ENCODE peak calls at places on chromosomes 4 and X, in eight cellular contexts. P is tibial artery, U is mesendoderm, M is lung, V is endothelial cell of umbilical vein, C is OCI-LY7, E is neural progenitor cell, K is psoas muscle. X is an unnamed sample.

GRCh38 chr4:1952719-1953118 is 56.1 kb downstream of the NELFA start:
- DNase-seq in P (no peak), U (no peak), M (no peak), V (no peak), C (no peak), E (no peak), K (no peak), X (no peak)

GRCh38 chr4:149264093-149264733 is 551.4 kb downstream of the IQCM start:
- DNase-seq in P (no peak), U (peak), M (peak), V (peak), C (peak), E (peak), K (no peak), X (no peak)

GRCh38 chrX:56233100-56233499 is 944 bp downstream of the KLF8 start:
- DNase-seq in P (no peak), U (peak), M (no peak), V (no peak), C (no peak), E (peak), K (no peak), X (no peak)

GRCh38 chr4:172975651-172976229 is 192.9 kb upstream of the GALNT7 start:
- DNase-seq in P (no peak), U (no peak), M (no peak), V (no peak), C (no peak), E (peak), K (no peak), X (peak)

GRCh38 chr4:73607375-73608026 is 12.7 kb downstream of the RASSF6 start:
- DNase-seq in P (no peak), U (no peak), M (no peak), V (no peak), C (peak), E (no peak), K (no peak), X (no peak)

GRCh38 chr4:41580007-41580406 is 42.0 kb downstream of the LIMCH1 start:
- DNase-seq in P (no peak), U (no peak), M (no peak), V (no peak), C (no peak), E (no peak), K (no peak), X (no peak)

GRCh38 chrX:131951166-131951565 is 71.9 kb upstream of the STK26 start:
- DNase-seq in P (no peak), U (no peak), M (no peak), V (no peak), C (no peak), E (no peak), K (no peak), X (no peak)

GRCh38 chr4:166816901-166817300 is 417.4 kb downstream of the SPOCK3 start:
- DNase-seq in P (no peak), U (no peak), M (no peak), V (no peak), C (no peak), E (no peak), K (no peak), X (no peak)

GRCh38 chr4:16187455-16187854 is 38.8 kb downstream of the TAPT1 start:
- DNase-seq in P (no peak), U (no peak), M (no peak), V (no peak), C (no peak), E (no peak), K (no peak), X (no peak)

GRCh38 chr4:123892997-123893745 is 496.6 kb downstream of the SPRY1 start:
- DNase-seq in P (no peak), U (peak), M (no peak), V (peak), C (no peak), E (no peak), K (no peak), X (no peak)

GRCh38 chr4:127579821-127580220 is 52.9 kb upstream of the INTU start:
- DNase-seq in P (no peak), U (no peak), M (no peak), V (no peak), C (no peak), E (no peak), K (no peak), X (no peak)

GRCh38 chrX:50483283-50483682 is 12.7 kb upstream of the DGKK start:
- DNase-seq in P (no peak), U (no peak), M (no peak), V (no peak), C (no peak), E (no peak), K (no peak), X (no peak)

GRCh38 chr4:187604984-187605383 is 390.6 kb upstream of the ZFP42 start:
- DNase-seq in P (no peak), U (no peak), M (no peak), V (no peak), C (no peak), E (no peak), K (no peak), X (no peak)

GRCh38 chr4:173040200-173040599 is 128.4 kb upstream of the GALNT7 start:
- DNase-seq in P (no peak), U (peak), M (no peak), V (peak), C (no peak), E (peak), K (no peak), X (no peak)

GRCh38 chrX:12895856-12896255 is 10.6 kb upstream of the TLR8 start:
- DNase-seq in P (no peak), U (no peak), M (no peak), V (peak), C (no peak), E (no peak), K (no peak), X (no peak)

GRCh38 chr4:47386146-47386545 is 77.4 kb downstream of the COMMD8 start:
- DNase-seq in P (no peak), U (no peak), M (no peak), V (no peak), C (no peak), E (no peak), K (no peak), X (no peak)

GRCh38 chr4:147049940-147050852 is 104.5 kb upstream of the TTC29 start:
- DNase-seq in P (no peak), U (no peak), M (peak), V (no peak), C (no peak), E (no peak), K (no peak), X (no peak)

GRCh38 chr4:10461091-10461849 is 4.0 kb upstream of the ZNF518B start:
- DNase-seq in P (peak), U (peak), M (peak), V (peak), C (peak), E (peak), K (peak), X (no peak)

GRCh38 chr4:2419814-2420213 is 1.1 kb downstream of the CFAP99 start:
- DNase-seq in P (no peak), U (no peak), M (no peak), V (no peak), C (no peak), E (no peak), K (no peak), X (no peak)

GRCh38 chrX:132692066-132692465 is 203.2 kb upstream of the MBNL3 start:
- DNase-seq in P (no peak), U (no peak), M (no peak), V (no peak), C (no peak), E (no peak), K (no peak), X (no peak)

GRCh38 chr4:3729885-3730226 is 36.3 kb upstream of the ADRA2C start:
- DNase-seq in P (no peak), U (peak), M (no peak), V (no peak), C (no peak), E (no peak), K (no peak), X (no peak)

GRCh38 chrX:34654939-34655338 is 2.1 kb downstream of the TMEM47 start:
- DNase-seq in P (no peak), U (peak), M (no peak), V (peak), C (no peak), E (peak), K (no peak), X (no peak)

GRCh38 chr4:138308421-138308820 is 66.3 kb upstream of the SLC7A11 start:
- DNase-seq in P (no peak), U (no peak), M (no peak), V (peak), C (no peak), E (no peak), K (no peak), X (no peak)

GRCh38 chr4:1504786-1505500 is 98.7 kb upstream of the NKX1-1 start:
- DNase-seq in P (peak), U (peak), M (no peak), V (no peak), C (no peak), E (no peak), K (no peak), X (no peak)

GRCh38 chrX:42107495-42108139 is 184.3 kb upstream of the CASK start:
- DNase-seq in P (no peak), U (no peak), M (no peak), V (no peak), C (no peak), E (no peak), K (no peak), X (no peak)

GRCh38 chr4:69075061-69075792 is 21.0 kb upstream of the UGT2B7 start:
- DNase-seq in P (no peak), U (no peak), M (no peak), V (no peak), C (no peak), E (no peak), K (no peak), X (no peak)

GRCh38 chrX:136272325-136272724 is 21.1 kb upstream of the MAP7D3 start:
- DNase-seq in P (no peak), U (no peak), M (no peak), V (no peak), C (no peak), E (no peak), K (no peak), X (no peak)

GRCh38 chr4:81093720-81094401 is 63.4 kb downstream of the BMP3 start:
- DNase-seq in P (no peak), U (no peak), M (no peak), V (no peak), C (no peak), E (no peak), K (no peak), X (no peak)

GRCh38 chr4:187174749-187175148 is 451.1 kb upstream of the FAT1 start:
- DNase-seq in P (no peak), U (no peak), M (no peak), V (no peak), C (no peak), E (no peak), K (no peak), X (no peak)

GRCh38 chr4:146059865-146060264 is 115.7 kb upstream of the LSM6 start:
- DNase-seq in P (no peak), U (no peak), M (no peak), V (no peak), C (peak), E (no peak), K (no peak), X (no peak)

GRCh38 chr4:125317526-125317880 is 2.7 kb downstream of the FAT4 start:
- DNase-seq in P (no peak), U (peak), M (no peak), V (no peak), C (no peak), E (peak), K (peak), X (no peak)

GRCh38 chrX:21723097-21723496 is 34.8 kb downstream of the SMPX start:
- DNase-seq in P (no peak), U (peak), M (no peak), V (no peak), C (no peak), E (peak), K (no peak), X (no peak)

GRCh38 chr4:148542922-148543623 is 100.9 kb upstream of the NR3C2 start:
- DNase-seq in P (no peak), U (no peak), M (no peak), V (peak), C (no peak), E (no peak), K (no peak), X (no peak)

GRCh38 chrX:153491351-153492152 is 3.2 kb upstream of the BGN start:
- DNase-seq in P (no peak), U (no peak), M (no peak), V (no peak), C (no peak), E (no peak), K (no peak), X (no peak)

GRCh38 chr4:35934370-35934981 is 309.8 kb downstream of the ARAP2 start:
- DNase-seq in P (no peak), U (peak), M (no peak), V (peak), C (peak), E (peak), K (no peak), X (no peak)

GRCh38 chr4:175998782-175999181 is 66.9 kb upstream of the WDR17 start:
- DNase-seq in P (no peak), U (peak), M (no peak), V (no peak), C (peak), E (peak), K (no peak), X (no peak)

GRCh38 chrX:107442914-107443527 is 6.4 kb upstream of the FRMPD3 start:
- DNase-seq in P (no peak), U (no peak), M (no peak), V (no peak), C (no peak), E (no peak), K (no peak), X (no peak)

GRCh38 chrX:107445636-107446035 is 3.8 kb upstream of the FRMPD3 start:
- DNase-seq in P (no peak), U (no peak), M (no peak), V (no peak), C (no peak), E (no peak), K (no peak), X (no peak)

GRCh38 chrX:107440692-107441091 is 8.8 kb upstream of the FRMPD3 start:
- DNase-seq in P (no peak), U (no peak), M (no peak), V (no peak), C (no peak), E (no peak), K (no peak), X (no peak)

GRCh38 chrX:107445146-107445545 is 4.3 kb upstream of the FRMPD3 start:
- DNase-seq in P (no peak), U (no peak), M (no peak), V (no peak), C (no peak), E (peak), K (no peak), X (no peak)

DNA sequence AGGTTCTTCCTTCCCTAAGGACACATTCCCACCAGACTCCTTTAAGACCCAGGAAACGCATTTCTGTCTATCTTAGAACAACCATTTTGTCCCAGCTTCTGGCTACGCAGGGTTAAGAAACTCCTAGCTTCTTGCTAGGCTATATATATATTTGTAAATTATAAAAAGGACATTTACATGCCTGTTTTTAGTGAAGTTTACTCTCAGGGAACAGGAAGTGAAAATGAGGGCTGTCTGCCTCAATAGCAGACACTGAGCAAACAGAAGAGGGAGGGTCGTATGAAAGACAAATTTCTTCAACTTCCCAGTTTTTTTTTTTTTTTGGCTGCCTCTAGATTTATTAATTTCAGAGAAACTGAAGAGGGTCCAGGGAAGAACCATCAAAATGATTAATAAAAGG is 9.3 kb upstream of the FRMPD3 start:
- DNase-seq in P (no peak), U (no peak), M (no peak), V (no peak), C (peak), E (no peak), K (no peak), X (no peak)
- H3K27ac ChIP-seq in P (no peak), U (no peak), M (no peak), V (no peak), C (peak), E (no peak), K (no peak), X (no peak)

GRCh38 chr4:151485541-151486131 is 76.7 kb downstream of the FHIP1A start:
- DNase-seq in P (no peak), U (peak), M (no peak), V (no peak), C (no peak), E (no peak), K (no peak), X (no peak)
- H3K27ac ChIP-seq in P (no peak), U (no peak), M (no peak), V (no peak), C (no peak), E (no peak), K (peak), X (no peak)

GRCh38 chrX:48490661-48491060 is 14.7 kb downstream of the FTSJ1 start:
- DNase-seq in P (no peak), U (no peak), M (no peak), V (no peak), C (no peak), E (no peak), K (no peak), X (no peak)

GRCh38 chrX:48489892-48490291 is 13.9 kb downstream of the FTSJ1 start:
- DNase-seq in P (no peak), U (no peak), M (no peak), V (no peak), C (no peak), E (no peak), K (no peak), X (no peak)

GRCh38 chrX:48487362-48487785 is 11.4 kb downstream of the FTSJ1 start:
- DNase-seq in P (no peak), U (no peak), M (no peak), V (no peak), C (no peak), E (no peak), K (no peak), X (no peak)

GRCh38 chrX:48489296-48489695 is 13.3 kb downstream of the FTSJ1 start:
- DNase-seq in P (peak), U (no peak), M (no peak), V (no peak), C (no peak), E (no peak), K (no peak), X (no peak)

DNA sequence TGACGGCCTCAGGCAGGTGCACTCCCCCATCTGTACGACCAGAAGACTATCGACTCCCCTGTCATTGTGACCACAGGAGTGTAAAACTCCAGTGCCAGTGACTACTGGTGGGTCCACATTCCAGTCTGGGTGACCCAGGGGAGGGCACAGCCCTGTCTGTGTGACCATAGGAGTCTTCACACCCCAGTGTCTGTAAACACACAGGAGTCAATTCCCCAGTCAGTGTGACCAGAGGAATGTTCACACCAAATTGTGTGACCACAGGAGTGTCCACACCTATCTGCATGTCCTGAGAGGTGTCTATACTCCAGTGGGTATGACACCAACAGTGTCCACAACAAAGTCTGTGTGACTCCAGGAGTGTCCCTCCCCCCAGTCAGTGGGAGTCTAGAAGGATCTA is 12.0 kb downstream of the FTSJ1 start:
- DNase-seq in P (no peak), U (no peak), M (no peak), V (no peak), C (no peak), E (no peak), K (no peak), X (no peak)
- H3K27ac ChIP-seq in P (no peak), U (no peak), M (no peak), V (no peak), C (no peak), E (no peak), K (no peak), X (no peak)

DNA sequence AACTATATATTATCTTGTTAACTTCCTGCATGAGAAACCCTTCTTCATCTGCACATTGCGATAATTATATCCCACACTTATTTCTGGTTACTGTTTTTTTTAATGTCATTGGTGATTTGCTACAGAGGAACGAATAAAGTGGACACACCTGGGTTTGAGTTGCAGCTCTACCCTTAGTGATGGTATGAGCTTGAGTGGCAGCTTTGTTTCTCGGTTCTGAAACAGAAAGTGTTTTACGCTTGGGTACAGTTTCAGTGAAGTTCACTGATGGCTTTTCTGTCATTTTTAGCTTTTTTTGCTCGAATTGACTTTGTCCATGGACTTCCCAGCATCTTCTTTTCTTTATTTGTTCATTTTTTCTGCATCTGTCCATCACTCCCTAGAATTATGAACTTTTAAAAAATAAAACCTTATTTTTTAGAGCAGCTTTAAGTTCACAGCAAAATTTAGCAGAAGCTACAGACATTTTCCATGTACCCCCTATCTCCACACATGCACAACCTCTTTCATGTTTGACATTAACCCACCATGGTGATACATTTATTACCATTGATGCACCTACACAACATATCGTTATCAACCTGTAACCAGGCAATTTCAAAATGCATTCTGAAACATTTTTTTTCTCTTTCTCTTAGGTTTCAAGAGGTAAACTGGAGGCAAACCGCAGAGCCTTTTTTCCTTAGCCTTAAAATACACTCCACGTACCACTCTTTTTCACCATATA is 1041.6 kb upstream of the PRKX start:
- DNase-seq in P (no peak), U (no peak), M (no peak), V (no peak), C (peak), E (no peak), K (no peak), X (no peak)
- H3K27ac ChIP-seq in P (no peak), U (no peak), M (no peak), V (no peak), C (peak), E (no peak), K (no peak), X (no peak)

X was measured in esophagus muscularis mucosa.